ENCODE peak calls at places on chromosome 16, in ten cellular contexts. Q is IMR-90; C is left ventricle myocardium inferior; E is HCEC 1CT; U is activated naive CD4-positive, alpha-beta T cell; T is pancreas; F is prostate gland; Z is COR-L47; H is AG04450; J is activated T-cell treated with anti-CD3 and anti-CD28 coated beads for 4 hours. X is an unnamed sample.
A peak's percentile ranks its signal among the peaks of the same experiment; 100 is the strongest.

GRCh38 chr16:81431554-81432353 is 12.9 kb upstream of the CMIP start:
- DNase-seq in C (no peak), E (peak; percentile 50), J (no peak), T (no peak), Q (peak; percentile 77), Z (no peak), U (no peak), H (peak; percentile 20), F (no peak), X (no peak)

GRCh38 chr16:85448557-85449194 is 164.4 kb upstream of the GSE1 start:
- DNase-seq in J (peak; percentile 30), F (no peak), T (peak; percentile 95), E (no peak), Z (peak; percentile 97), H (no peak), C (no peak), Q (no peak), U (no peak), X (peak; percentile 80)

GRCh38 chr16:1961651-1962067 is 2.3 kb downstream of the NDUFB10 start:
- DNase-seq in F (no peak), E (no peak), T (peak; percentile 45), U (no peak), H (no peak), C (no peak), Q (no peak), J (no peak), Z (no peak), X (peak; percentile 46)

GRCh38 chr16:24906901-24907300 is 61.1 kb downstream of the SLC5A11 start:
- DNase-seq in H (no peak), U (no peak), F (no peak), Z (no peak), Q (no peak), J (no peak), T (no peak), E (no peak), C (no peak), X (no peak)

GRCh38 chr16:19499481-19499880 is 22.4 kb downstream of the GDE1 start:
- DNase-seq in F (no peak), Q (no peak), Z (no peak), H (no peak), J (no peak), U (no peak), E (no peak), C (no peak), T (no peak), X (no peak)

GRCh38 chr16:24253192-24253591 is 2.9 kb upstream of the CACNG3 start:
- DNase-seq in E (peak; percentile 36), U (no peak), C (no peak), T (no peak), H (no peak), Z (peak; percentile 16), F (no peak), Q (peak; percentile 38), J (peak; percentile 13), X (no peak)

GRCh38 chr16:81480856-81481821 is 36.5 kb downstream of the CMIP start:
- DNase-seq in F (no peak), T (no peak), Z (no peak), J (no peak), Q (peak; percentile 22), U (no peak), C (no peak), E (peak; percentile 25), H (no peak), X (peak; percentile 82)

GRCh38 chr16:66984902-66985311 is 3.5 kb upstream of the CES4A start:
- DNase-seq in H (no peak), Z (no peak), U (no peak), T (no peak), F (no peak), J (peak; percentile 45), E (no peak), Q (no peak), C (no peak), X (no peak)

GRCh38 chr16:28324235-28324886 is 32.0 kb downstream of the SBK1 start:
- DNase-seq in Z (peak; percentile 14), T (no peak), J (no peak), E (no peak), C (no peak), Q (no peak), U (no peak), H (no peak), F (peak; percentile 20), X (no peak)

GRCh38 chr16:53142823-53143568 is 88.2 kb downstream of the CHD9 start:
- DNase-seq in T (no peak), F (no peak), H (no peak), C (no peak), U (no peak), E (no peak), Z (no peak), Q (peak; percentile 42), J (no peak), X (no peak)

GRCh38 chr16:48720266-48720665 is 110.3 kb upstream of the N4BP1 start:
- DNase-seq in U (no peak), F (no peak), Q (peak; percentile 22), J (no peak), Z (no peak), E (no peak), T (no peak), H (no peak), C (no peak), X (no peak)

GRCh38 chr16:21634216-21634615 is 18.2 kb downstream of the IGSF6 start:
- DNase-seq in Q (no peak), H (no peak), T (no peak), J (no peak), E (no peak), C (no peak), F (no peak), Z (no peak), U (no peak), X (no peak)

GRCh38 chr16:83351846-83352245 is 455.9 kb upstream of the HSBP1 start:
- DNase-seq in H (no peak), Q (peak; percentile 20), J (no peak), Z (no peak), F (no peak), C (no peak), T (no peak), U (no peak), E (no peak), X (no peak)

GRCh38 chr16:31876955-31877828 is 3.6 kb downstream of the ZNF267 start:
- DNase-seq in Z (no peak), E (peak; percentile 92), F (no peak), U (no peak), T (no peak), Q (peak; percentile 96), H (peak; percentile 72), J (no peak), C (no peak), X (no peak)

GRCh38 chr16:67302882-67303434 is 23.6 kb downstream of the KCTD19 start:
- DNase-seq in T (no peak), Q (no peak), H (no peak), Z (no peak), F (no peak), U (no peak), J (no peak), E (no peak), C (no peak), X (no peak)

GRCh38 chr16:69937465-69937951 is 13.6 kb upstream of the CLEC18A start:
- DNase-seq in Z (no peak), J (no peak), C (no peak), T (no peak), U (no peak), E (peak; percentile 3), Q (no peak), H (no peak), F (no peak), X (no peak)

GRCh38 chr16:85461814-85462404 is 151.2 kb upstream of the GSE1 start:
- DNase-seq in T (no peak), F (no peak), H (peak; percentile 10), J (no peak), E (no peak), Q (peak; percentile 50), C (no peak), Z (peak; percentile 82), U (no peak), X (no peak)

GRCh38 chr16:53515259-53515658 is 12.2 kb upstream of the AKTIP start:
- DNase-seq in F (no peak), U (no peak), Q (peak; percentile 24), J (no peak), T (no peak), H (no peak), E (no peak), C (no peak), Z (no peak), X (no peak)

GRCh38 chr16:79159650-79160049 is 440.9 kb downstream of the MAF start:
- DNase-seq in C (no peak), E (no peak), U (no peak), Z (no peak), Q (no peak), J (no peak), F (no peak), H (no peak), T (no peak), X (no peak)

GRCh38 chr16:21326459-21326858 is 48.4 kb upstream of the CRYM start:
- DNase-seq in U (no peak), Q (no peak), C (no peak), H (no peak), F (no peak), T (no peak), E (no peak), J (no peak), Z (no peak), X (no peak)

GRCh38 chr16:21222495-21223337 is 10.8 kb upstream of the ANKS4B start:
- DNase-seq in J (no peak), F (no peak), U (no peak), Q (no peak), H (no peak), C (no peak), T (no peak), Z (no peak), E (no peak), X (no peak)

GRCh38 chr16:66542396-66542795 is 7.5 kb downstream of the TK2 start:
- DNase-seq in Z (no peak), F (no peak), Q (no peak), E (no peak), T (no peak), J (no peak), H (no peak), C (no peak), U (no peak), X (no peak)

GRCh38 chr16:63907251-63907650 is 1214.6 kb downstream of the CDH11 start:
- DNase-seq in C (no peak), F (no peak), E (no peak), H (no peak), J (no peak), Q (no peak), T (no peak), Z (no peak), U (no peak), X (no peak)

GRCh38 chr16:75139498-75139897 is 8.8 kb upstream of the ZFP1 start:
- DNase-seq in Q (no peak), U (no peak), T (no peak), F (no peak), Z (no peak), E (no peak), C (no peak), J (no peak), H (no peak), X (peak; percentile 43)

GRCh38 chr16:57489229-57489628 is 2.9 kb upstream of the DOK4 start:
- DNase-seq in T (no peak), J (no peak), F (no peak), U (no peak), Q (no peak), C (peak; percentile 2), E (no peak), Z (no peak), H (no peak), X (no peak)

GRCh38 chr16:78324649-78325274 is 225.3 kb downstream of the WWOX start:
- DNase-seq in J (no peak), Z (no peak), T (no peak), Q (no peak), E (no peak), U (no peak), H (no peak), F (no peak), C (no peak), X (no peak)

GRCh38 chr16:55552621-55553020 is 13.9 kb upstream of the CAPNS2 start:
- DNase-seq in T (no peak), Q (peak; percentile 69), C (no peak), E (peak; percentile 75), F (no peak), Z (no peak), U (no peak), J (no peak), H (no peak), X (no peak)

GRCh38 chr16:81545470-81546175 is 101.0 kb downstream of the CMIP start:
- DNase-seq in E (no peak), U (no peak), Q (no peak), F (no peak), H (no peak), J (no peak), T (no peak), Z (no peak), C (no peak), X (no peak)

X was measured in mucosa of descending colon.